ENCODE peak calls at places on chromosome 17, in ten cellular contexts. O, R, Q, G, N, F, E, K, M and B are unnamed samples.
A peak's percentile ranks its signal among the peaks of the same experiment; 100 is the strongest.

GRCh38 chr17:74690409-74690825 is 22.3 kb downstream of the CD300LF start:
- DNase-seq in O (no peak), R (no peak), Q (no peak), G (no peak), N (no peak), F (no peak), E (no peak), K (no peak), M (no peak), B (no peak)

GRCh38 chr17:1931759-1932579 is 93.2 kb downstream of the RTN4RL1 start:
- DNase-seq in O (no peak), R (no peak), Q (no peak), G (no peak), N (peak; percentile 69), F (no peak), E (no peak), K (peak; percentile 90), M (no peak), B (no peak)

GRCh38 chr17:44589316-44590071 is 32.2 kb downstream of the FZD2 start:
- DNase-seq in O (no peak), R (no peak), Q (no peak), G (no peak), N (no peak), F (no peak), E (no peak), K (no peak), M (no peak), B (no peak)

GRCh38 chr17:48545539-48545938 is 630 bp upstream of the HOXB2 start:
- DNase-seq in O (no peak), R (no peak), Q (no peak), G (no peak), N (no peak), F (no peak), E (no peak), K (no peak), M (no peak), B (no peak)

GRCh38 chr17:29844339-29845048 is 85.5 kb downstream of the SSH2 start:
- DNase-seq in O (no peak), R (no peak), Q (no peak), G (no peak), N (peak; percentile 72), F (no peak), E (no peak), K (no peak), M (no peak), B (no peak)

GRCh38 chr17:78242024-78242742 is 10.8 kb downstream of the TMEM235 start:
- DNase-seq in O (no peak), R (no peak), Q (no peak), G (no peak), N (no peak), F (no peak), E (no peak), K (no peak), M (no peak), B (no peak)

GRCh38 chr17:31696184-31696602 is 162.9 kb downstream of the COPRS start:
- DNase-seq in O (peak; percentile 94), R (peak; percentile 94), Q (no peak), G (no peak), N (peak; percentile 88), F (no peak), E (peak; percentile 80), K (peak; percentile 88), M (no peak), B (no peak)

GRCh38 chr17:75755990-75756389 is 9.0 kb downstream of the GALK1 start:
- DNase-seq in O (no peak), R (no peak), Q (no peak), G (no peak), N (no peak), F (no peak), E (no peak), K (no peak), M (no peak), B (no peak)

GRCh38 chr17:19978206-19978802 is 676 bp upstream of the AKAP10 start:
- DNase-seq in O (no peak), R (no peak), Q (no peak), G (peak; percentile 5), N (peak; percentile 49), F (no peak), E (no peak), K (peak; percentile 62), M (no peak), B (no peak)

GRCh38 chr17:71033336-71033735 is 864.0 kb downstream of the KCNJ2 start:
- DNase-seq in O (no peak), R (no peak), Q (no peak), G (no peak), N (peak; percentile 83), F (no peak), E (no peak), K (no peak), M (no peak), B (no peak)

GRCh38 chr17:59519132-59519531 is 46.3 kb upstream of the DHX40 start:
- DNase-seq in O (no peak), R (no peak), Q (no peak), G (no peak), N (no peak), F (no peak), E (no peak), K (no peak), M (no peak), B (no peak)